ENCODE peak calls at places on chromosomes 3 and 15, in ten cellular contexts. Y, M, I, A, B, U, H, T, N and F are unnamed samples.

GRCh38 chr3:87309601-87310000 is 33.2 kb upstream of the POU1F1 start:
- DNase-seq in A (peak; percentile 85), M (no peak), H (no peak), T (no peak), Y (no peak), U (no peak), I (no peak), B (no peak), N (no peak), F (no peak)

GRCh38 chr3:196604548-196604947 is 34.9 kb upstream of the NRROS start:
- DNase-seq in A (no peak), Y (no peak), H (no peak), T (no peak), I (no peak), B (no peak), N (no peak), M (no peak), U (no peak), F (no peak)

GRCh38 chr15:86444527-86444926 is 364.9 kb downstream of the AGBL1 start:
- DNase-seq in U (no peak), T (no peak), H (no peak), I (no peak), N (no peak), Y (no peak), B (no peak), A (no peak), M (no peak), F (no peak)

GRCh38 chr3:127777861-127778711 is 44.2 kb downstream of the MGLL start:
- DNase-seq in T (no peak), H (no peak), Y (no peak), I (no peak), M (no peak), N (no peak), U (no peak), A (no peak), B (no peak), F (no peak)

GRCh38 chr3:187012609-187013051 is 82.3 kb downstream of the ST6GAL1 start:
- DNase-seq in M (no peak), U (peak; percentile 59), Y (no peak), I (peak; percentile 73), A (no peak), H (peak; percentile 59), B (no peak), N (no peak), T (no peak), F (no peak)

GRCh38 chr3:195558602-195559001 is 15.5 kb upstream of the PPP1R2 start:
- DNase-seq in U (no peak), N (no peak), B (no peak), T (peak; percentile 41), A (peak; percentile 65), I (no peak), Y (no peak), M (peak; percentile 33), H (peak; percentile 86), F (no peak)

GRCh38 chr3:147395975-147396708 is 10.2 kb downstream of the ZIC4 start:
- DNase-seq in N (no peak), A (no peak), T (no peak), B (no peak), H (peak; percentile 94), I (no peak), U (no peak), Y (no peak), M (no peak), F (no peak)

GRCh38 chr15:92097473-92098178 is 244.1 kb downstream of the SLCO3A1 start:
- DNase-seq in I (no peak), H (peak; percentile 56), M (peak; percentile 58), Y (no peak), B (no peak), N (no peak), A (peak; percentile 70), U (no peak), T (peak; percentile 68), F (peak; percentile 51)

GRCh38 chr3:53083496-53083895 is 37.6 kb upstream of the SFMBT1 start:
- DNase-seq in T (peak; percentile 26), M (peak; percentile 92), Y (peak; percentile 73), I (no peak), U (peak; percentile 78), A (no peak), B (peak; percentile 73), H (peak; percentile 31), N (no peak), F (no peak)

GRCh38 chr3:111589303-111590095 is 5.6 kb downstream of the ZBED2 start:
- DNase-seq in U (no peak), A (no peak), B (no peak), N (no peak), I (no peak), T (peak; percentile 24), Y (no peak), M (no peak), H (peak; percentile 5), F (no peak)

GRCh38 chr3:157078131-157078835 is 81.7 kb downstream of the CCNL1 start:
- DNase-seq in Y (no peak), I (no peak), M (no peak), U (no peak), T (no peak), H (no peak), B (no peak), A (peak; percentile 20), N (no peak), F (no peak)

GRCh38 chr15:35753486-35753885 is 207.5 kb upstream of the DPH6 start:
- DNase-seq in T (peak; percentile 68), I (no peak), U (no peak), A (peak; percentile 80), B (no peak), H (peak; percentile 57), M (peak; percentile 50), Y (no peak), N (no peak), F (no peak)

GRCh38 chr3:80556728-80557127 is 788.9 kb upstream of the ROBO1 start:
- DNase-seq in U (no peak), I (no peak), Y (no peak), H (peak; percentile 35), N (no peak), A (no peak), M (no peak), T (no peak), B (no peak), F (no peak)

GRCh38 chr3:89113887-89114840 is 6.7 kb downstream of the EPHA3 start:
- DNase-seq in M (peak; percentile 44), B (peak; percentile 70), A (peak; percentile 69), I (peak; percentile 76), H (peak; percentile 78), T (peak; percentile 38), U (peak; percentile 66), Y (peak; percentile 76), N (peak; percentile 48), F (peak; percentile 72)

GRCh38 chr15:50685191-50685975 is 1.2 kb downstream of the TRPM7 start:
- DNase-seq in I (no peak), M (no peak), N (no peak), A (peak; percentile 2), Y (no peak), U (no peak), H (peak; percentile 53), T (peak; percentile 38), B (no peak), F (no peak)
- TF ChIP-seq CTCF in I (no peak), M (peak; percentile 30), N (no peak), A (no peak), Y (no peak), U (no peak), H (peak; percentile 53), T (peak; percentile 33), B (peak; percentile 14), F (no peak)

GRCh38 chr3:190017575-190018288 is 103.0 kb downstream of the P3H2 start:
- DNase-seq in M (peak; percentile 81), T (peak; percentile 83), Y (no peak), B (no peak), H (peak; percentile 87), I (no peak), U (no peak), A (peak; percentile 90), N (no peak), F (no peak)
- TF ChIP-seq CTCF in M (peak; percentile 57), T (peak; percentile 25), Y (no peak), B (peak; percentile 34), H (peak; percentile 60), I (peak; percentile 23), U (peak; percentile 38), A (peak; percentile 86), N (no peak), F (peak; percentile 34)

GRCh38 chr3:169746924-169747323 is 17.9 kb downstream of the TERC start:
- DNase-seq in Y (no peak), A (no peak), B (no peak), U (no peak), T (no peak), H (no peak), N (no peak), I (no peak), M (no peak), F (no peak)

GRCh38 chr3:169748670-169749069 is 16.2 kb downstream of the TERC start:
- DNase-seq in N (no peak), I (no peak), B (no peak), Y (no peak), U (no peak), H (no peak), A (peak; percentile 74), M (no peak), T (no peak), F (no peak)

GRCh38 chr3:169739067-169739466 is 25.8 kb downstream of the TERC start:
- DNase-seq in T (no peak), U (no peak), M (no peak), B (no peak), I (no peak), A (no peak), Y (no peak), N (no peak), H (no peak), F (no peak)

DNA sequence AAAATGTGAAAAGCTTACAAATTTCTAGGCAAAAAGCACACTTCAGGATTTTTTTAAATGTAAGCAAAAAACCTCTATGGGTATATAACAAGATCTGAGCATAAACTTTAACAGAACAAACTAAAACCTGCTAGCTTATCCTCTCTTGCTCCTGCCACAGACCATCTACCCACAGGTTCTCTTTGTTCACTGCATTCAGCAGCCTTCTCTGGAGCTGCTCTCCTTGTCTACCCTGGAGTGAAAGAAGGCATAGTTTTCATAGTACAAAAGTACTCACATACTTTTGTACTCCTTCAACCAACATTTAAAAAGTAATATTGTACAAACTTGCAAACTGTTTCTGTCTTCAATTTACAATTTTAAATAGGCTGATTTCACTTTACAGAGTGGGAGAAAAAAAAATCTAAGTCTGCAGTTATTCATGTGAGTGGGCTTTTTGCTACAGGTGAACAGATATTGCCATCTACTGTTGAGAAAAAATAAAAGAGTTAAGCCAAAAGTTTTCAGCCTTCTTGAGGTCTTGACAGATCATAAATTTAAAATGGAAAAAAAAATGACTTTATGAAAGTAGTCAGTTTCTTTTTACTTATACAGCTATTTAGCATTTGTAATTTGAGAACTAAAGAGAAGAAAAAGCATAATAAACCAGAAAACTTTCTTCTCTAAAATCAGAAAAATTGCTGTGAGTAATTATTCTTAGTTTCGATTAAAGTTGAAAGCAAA is 20.4 kb downstream of the TERC start:
- DNase-seq in T (peak; percentile 59), N (no peak), B (no peak), Y (no peak), H (peak; percentile 58), A (peak; percentile 66), U (no peak), I (no peak), M (no peak), F (no peak)
- TF ChIP-seq CTCF in T (peak; percentile 46), N (no peak), B (peak; percentile 68), Y (no peak), H (peak; percentile 44), A (peak; percentile 83), U (peak; percentile 70), I (peak; percentile 29), M (peak; percentile 24), F (peak; percentile 64)

DNA sequence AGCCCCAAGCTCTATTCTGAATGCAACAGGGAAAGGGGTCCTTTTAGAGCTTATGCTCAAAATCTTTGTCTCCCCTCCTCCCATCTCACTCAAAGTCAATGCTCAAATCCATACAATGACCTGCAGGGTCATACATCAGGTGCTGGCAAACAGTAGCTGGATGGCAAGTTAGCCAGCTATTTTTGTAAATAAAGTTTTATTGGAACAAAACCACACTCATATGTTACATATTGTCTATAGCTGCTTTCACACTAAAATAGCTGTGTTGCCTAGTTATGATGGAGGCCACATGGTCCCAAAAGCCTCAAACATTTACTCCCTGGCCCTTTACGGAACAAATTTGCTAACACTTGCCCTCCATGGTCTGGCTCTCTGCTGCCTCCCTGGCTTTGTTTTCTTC is 1.8 kb upstream of the FAN1 start:
- DNase-seq in B (no peak), T (no peak), I (no peak), N (no peak), M (no peak), U (no peak), A (no peak), Y (no peak), H (no peak), F (no peak)
- TF ChIP-seq CTCF in B (no peak), T (no peak), I (no peak), N (no peak), M (no peak), U (no peak), A (no peak), Y (no peak), H (no peak), F (no peak)